ENCODE peak calls at places on chromosomes 11 and 22, in seven cellular contexts. One of them, this sample, is unnamed.

GRCh38 chr22:19988331-19988808 is 28.3 kb downstream of the ARVCF start:
- DNase-seq in mammary epithelial cell: no peak
- DNase-seq in AG10803: no peak
- DNase-seq in IMR-90: no peak
- DNase-seq in heart right ventricle: no peak
- DNase-seq in spleen: no peak
- DNase-seq in BE2C: no peak
- DNase-seq in this sample: no peak

GRCh38 chr11:26994579-26995210 is 783 bp downstream of the FIBIN start:
- DNase-seq in AG10803: peak; percentile 12
- DNase-seq in mammary epithelial cell: no peak
- DNase-seq in BE2C: no peak
- DNase-seq in IMR-90: no peak
- DNase-seq in spleen: peak; percentile 50
- DNase-seq in heart right ventricle: no peak
- DNase-seq in this sample: peak; percentile 13

GRCh38 chr11:516400-516799 is 9.4 kb upstream of the RNH1 start:
- DNase-seq in mammary epithelial cell: no peak
- DNase-seq in AG10803: no peak
- DNase-seq in heart right ventricle: no peak
- DNase-seq in spleen: no peak
- DNase-seq in BE2C: no peak
- DNase-seq in IMR-90: no peak
- DNase-seq in this sample: no peak

GRCh38 chr11:86460461-86461404 is 86.0 kb downstream of the CCDC81 start:
- DNase-seq in BE2C: no peak
- DNase-seq in spleen: no peak
- DNase-seq in heart right ventricle: no peak
- DNase-seq in AG10803: no peak
- DNase-seq in mammary epithelial cell: no peak
- DNase-seq in IMR-90: peak; percentile 71
- DNase-seq in this sample: peak; percentile 52

GRCh38 chr22:36413022-36413770 is 25.4 kb upstream of the MYH9 start:
- DNase-seq in heart right ventricle: peak; percentile 23
- DNase-seq in BE2C: no peak
- DNase-seq in mammary epithelial cell: no peak
- DNase-seq in AG10803: no peak
- DNase-seq in IMR-90: peak; percentile 36
- DNase-seq in spleen: no peak
- DNase-seq in this sample: no peak

GRCh38 chr11:34977039-34977906 is 60.9 kb downstream of the PDHX start:
- DNase-seq in heart right ventricle: no peak
- DNase-seq in AG10803: peak; percentile 66
- DNase-seq in BE2C: no peak
- DNase-seq in IMR-90: peak; percentile 94
- DNase-seq in mammary epithelial cell: peak; percentile 75
- DNase-seq in spleen: no peak
- DNase-seq in this sample: peak; percentile 52

GRCh38 chr22:37162221-37163095 is 12.7 kb upstream of the IL2RB start:
- DNase-seq in AG10803: no peak
- DNase-seq in mammary epithelial cell: no peak
- DNase-seq in spleen: peak; percentile 82
- DNase-seq in heart right ventricle: no peak
- DNase-seq in IMR-90: no peak
- DNase-seq in BE2C: no peak
- DNase-seq in this sample: no peak

GRCh38 chr22:20526305-20526627 is 18.9 kb downstream of the MED15 start:
- DNase-seq in IMR-90: no peak
- DNase-seq in heart right ventricle: no peak
- DNase-seq in mammary epithelial cell: no peak
- DNase-seq in spleen: no peak
- DNase-seq in BE2C: no peak
- DNase-seq in AG10803: no peak
- DNase-seq in this sample: no peak

GRCh38 chr11:134668796-134669195 is 256.8 kb upstream of the B3GAT1 start:
- DNase-seq in BE2C: no peak
- DNase-seq in heart right ventricle: no peak
- DNase-seq in spleen: no peak
- DNase-seq in AG10803: no peak
- DNase-seq in mammary epithelial cell: no peak
- DNase-seq in IMR-90: no peak
- DNase-seq in this sample: no peak

GRCh38 chr11:8084352-8084751 is 3.3 kb downstream of the TUB start:
- DNase-seq in mammary epithelial cell: no peak
- DNase-seq in AG10803: no peak
- DNase-seq in heart right ventricle: no peak
- DNase-seq in BE2C: no peak
- DNase-seq in spleen: peak; percentile 12
- DNase-seq in IMR-90: no peak
- DNase-seq in this sample: no peak

GRCh38 chr22:43114958-43115357 is 4.4 kb downstream of the BIK start:
- DNase-seq in IMR-90: no peak
- DNase-seq in AG10803: no peak
- DNase-seq in heart right ventricle: no peak
- DNase-seq in spleen: no peak
- DNase-seq in mammary epithelial cell: no peak
- DNase-seq in BE2C: no peak
- DNase-seq in this sample: no peak

GRCh38 chr11:120830092-120830491 is 193.8 kb upstream of the TBCEL start:
- DNase-seq in heart right ventricle: no peak
- DNase-seq in BE2C: no peak
- DNase-seq in mammary epithelial cell: no peak
- DNase-seq in AG10803: no peak
- DNase-seq in spleen: peak; percentile 39
- DNase-seq in IMR-90: no peak
- DNase-seq in this sample: no peak

GRCh38 chr22:32788884-32789624 is 12.5 kb upstream of the TIMP3 start:
- DNase-seq in BE2C: no peak
- DNase-seq in IMR-90: peak; percentile 72
- DNase-seq in AG10803: peak; percentile 94
- DNase-seq in spleen: no peak
- DNase-seq in heart right ventricle: no peak
- DNase-seq in mammary epithelial cell: no peak
- DNase-seq in this sample: peak; percentile 25

GRCh38 chr11:44033411-44033850 is 14.3 kb upstream of the ACCSL start:
- DNase-seq in mammary epithelial cell: no peak
- DNase-seq in spleen: no peak
- DNase-seq in IMR-90: no peak
- DNase-seq in BE2C: no peak
- DNase-seq in AG10803: no peak
- DNase-seq in heart right ventricle: no peak
- DNase-seq in this sample: no peak

GRCh38 chr11:85884581-85885021 is 29.4 kb downstream of the CCDC83 start:
- DNase-seq in IMR-90: peak; percentile 36
- DNase-seq in AG10803: peak; percentile 34
- DNase-seq in heart right ventricle: no peak
- DNase-seq in spleen: no peak
- DNase-seq in mammary epithelial cell: no peak
- DNase-seq in BE2C: no peak
- DNase-seq in this sample: no peak

GRCh38 chr11:64585150-64585549 is 5.9 kb upstream of the SLC22A12 start:
- DNase-seq in spleen: no peak
- DNase-seq in AG10803: no peak
- DNase-seq in heart right ventricle: no peak
- DNase-seq in IMR-90: no peak
- DNase-seq in BE2C: no peak
- DNase-seq in mammary epithelial cell: no peak
- DNase-seq in this sample: no peak

GRCh38 chr11:94581926-94582325 is 14.8 kb downstream of the PIWIL4 start:
- DNase-seq in mammary epithelial cell: no peak
- DNase-seq in IMR-90: no peak
- DNase-seq in spleen: no peak
- DNase-seq in BE2C: no peak
- DNase-seq in heart right ventricle: no peak
- DNase-seq in AG10803: no peak
- DNase-seq in this sample: no peak

GRCh38 chr22:39942433-39943213 is 17.6 kb upstream of the TMA7B start:
- DNase-seq in BE2C: no peak
- DNase-seq in mammary epithelial cell: no peak
- DNase-seq in spleen: no peak
- DNase-seq in AG10803: no peak
- DNase-seq in heart right ventricle: no peak
- DNase-seq in IMR-90: no peak
- DNase-seq in this sample: no peak

GRCh38 chr11:102318469-102318868 is 1.2 kb downstream of the BIRC3 start:
- DNase-seq in IMR-90: peak; percentile 48
- DNase-seq in AG10803: no peak
- DNase-seq in mammary epithelial cell: peak; percentile 38
- DNase-seq in heart right ventricle: no peak
- DNase-seq in spleen: peak; percentile 69
- DNase-seq in BE2C: no peak
- DNase-seq in this sample: no peak

GRCh38 chr11:73185680-73186293 is 32.3 kb upstream of the P2RY2 start:
- DNase-seq in AG10803: peak; percentile 87
- DNase-seq in spleen: no peak
- DNase-seq in heart right ventricle: no peak
- DNase-seq in IMR-90: peak; percentile 69
- DNase-seq in BE2C: no peak
- DNase-seq in mammary epithelial cell: peak; percentile 96
- DNase-seq in this sample: peak; percentile 94

GRCh38 chr11:47186937-47187681 is 875 bp upstream of the PACSIN3 start:
- DNase-seq in BE2C: peak; percentile 42
- DNase-seq in spleen: no peak
- DNase-seq in heart right ventricle: peak; percentile 85
- DNase-seq in AG10803: peak; percentile 23
- DNase-seq in mammary epithelial cell: peak; percentile 29
- DNase-seq in IMR-90: peak; percentile 54
- DNase-seq in this sample: peak; percentile 51

GRCh38 chr11:99311870-99312269 is 291.1 kb downstream of the CNTN5 start:
- DNase-seq in BE2C: no peak
- DNase-seq in mammary epithelial cell: no peak
- DNase-seq in heart right ventricle: no peak
- DNase-seq in IMR-90: no peak
- DNase-seq in spleen: no peak
- DNase-seq in AG10803: no peak
- DNase-seq in this sample: no peak

GRCh38 chr11:71223081-71223405 is 29.3 kb downstream of the SHANK2 start:
- DNase-seq in AG10803: no peak
- DNase-seq in IMR-90: no peak
- DNase-seq in BE2C: no peak
- DNase-seq in mammary epithelial cell: no peak
- DNase-seq in spleen: peak; percentile 33
- DNase-seq in heart right ventricle: no peak
- DNase-seq in this sample: no peak

GRCh38 chr11:71221851-71222250 is 30.5 kb downstream of the SHANK2 start:
- DNase-seq in heart right ventricle: no peak
- DNase-seq in IMR-90: no peak
- DNase-seq in AG10803: no peak
- DNase-seq in BE2C: no peak
- DNase-seq in mammary epithelial cell: no peak
- DNase-seq in spleen: peak; percentile 43
- DNase-seq in this sample: no peak

GRCh38 chr11:71222318-71223080 is 29.9 kb downstream of the SHANK2 start:
- DNase-seq in AG10803: no peak
- DNase-seq in spleen: peak; percentile 44
- DNase-seq in heart right ventricle: peak; percentile 12
- DNase-seq in BE2C: no peak
- DNase-seq in mammary epithelial cell: no peak
- DNase-seq in IMR-90: no peak
- DNase-seq in this sample: no peak

GRCh38 chr11:71221201-71221600 is 31.2 kb downstream of the SHANK2 start:
- DNase-seq in mammary epithelial cell: no peak
- DNase-seq in BE2C: no peak
- DNase-seq in AG10803: no peak
- DNase-seq in IMR-90: no peak
- DNase-seq in spleen: peak; percentile 35
- DNase-seq in heart right ventricle: no peak
- DNase-seq in this sample: no peak

GRCh38 chr11:71223671-71224660 is 28.4 kb downstream of the SHANK2 start:
- DNase-seq in IMR-90: no peak
- DNase-seq in mammary epithelial cell: no peak
- DNase-seq in spleen: peak; percentile 48
- DNase-seq in AG10803: no peak
- DNase-seq in heart right ventricle: no peak
- DNase-seq in BE2C: no peak
- DNase-seq in this sample: no peak
- TF ChIP-seq CTCF in IMR-90: no peak
- TF ChIP-seq CTCF in mammary epithelial cell: no peak
- TF ChIP-seq CTCF in spleen: no peak
- TF ChIP-seq CTCF in AG10803: no peak
- TF ChIP-seq CTCF in heart right ventricle: no peak
- TF ChIP-seq CTCF in BE2C: no peak
- TF ChIP-seq CTCF in this sample: no peak

GRCh38 chr22:22061085-22062077 is 78.8 kb upstream of the TOP3B start:
- DNase-seq in IMR-90: peak; percentile 43
- DNase-seq in mammary epithelial cell: peak; percentile 54
- DNase-seq in spleen: no peak
- DNase-seq in heart right ventricle: peak; percentile 73
- DNase-seq in BE2C: no peak
- DNase-seq in AG10803: peak; percentile 67
- DNase-seq in this sample: peak; percentile 83
- H3K4me3 ChIP-seq in IMR-90: no peak overlapping the region
- H3K4me3 ChIP-seq in mammary epithelial cell: no peak overlapping the region
- H3K4me3 ChIP-seq in spleen: no peak overlapping the region
- H3K4me3 ChIP-seq in heart right ventricle: no peak overlapping the region
- H3K4me3 ChIP-seq in BE2C: no peak overlapping the region
- H3K4me3 ChIP-seq in AG10803: no peak overlapping the region
- H3K4me3 ChIP-seq in this sample: no peak overlapping the region

GRCh38 chr11:116515666-116516184 is 257.1 kb downstream of the BUD13 start:
- DNase-seq in heart right ventricle: no peak
- DNase-seq in spleen: no peak
- DNase-seq in IMR-90: no peak
- DNase-seq in BE2C: peak; percentile 50
- DNase-seq in mammary epithelial cell: no peak
- DNase-seq in AG10803: no peak
- DNase-seq in this sample: no peak

GRCh38 chr11:116511684-116512083 is 261.1 kb downstream of the BUD13 start:
- DNase-seq in IMR-90: no peak
- DNase-seq in mammary epithelial cell: no peak
- DNase-seq in spleen: no peak
- DNase-seq in AG10803: no peak
- DNase-seq in heart right ventricle: no peak
- DNase-seq in BE2C: no peak
- DNase-seq in this sample: no peak

GRCh38 chr11:116513278-116513823 is 259.4 kb downstream of the BUD13 start:
- DNase-seq in heart right ventricle: no peak
- DNase-seq in spleen: no peak
- DNase-seq in IMR-90: no peak
- DNase-seq in mammary epithelial cell: no peak
- DNase-seq in BE2C: no peak
- DNase-seq in AG10803: no peak
- DNase-seq in this sample: no peak

GRCh38 chr11:116512841-116513240 is 259.9 kb downstream of the BUD13 start:
- DNase-seq in BE2C: no peak
- DNase-seq in AG10803: no peak
- DNase-seq in heart right ventricle: no peak
- DNase-seq in mammary epithelial cell: no peak
- DNase-seq in spleen: no peak
- DNase-seq in IMR-90: no peak
- DNase-seq in this sample: no peak

GRCh38 chr11:116513894-116514293 is 258.9 kb downstream of the BUD13 start:
- DNase-seq in heart right ventricle: peak; percentile 12
- DNase-seq in mammary epithelial cell: no peak
- DNase-seq in spleen: no peak
- DNase-seq in IMR-90: peak; percentile 28
- DNase-seq in AG10803: peak; percentile 43
- DNase-seq in BE2C: peak; percentile 33
- DNase-seq in this sample: peak; percentile 71
- TF ChIP-seq CTCF in heart right ventricle: peak; percentile 27
- TF ChIP-seq CTCF in mammary epithelial cell: peak; percentile 29
- TF ChIP-seq CTCF in spleen: no peak
- TF ChIP-seq CTCF in IMR-90: peak; percentile 28
- TF ChIP-seq CTCF in AG10803: peak; percentile 46
- TF ChIP-seq CTCF in BE2C: peak; percentile 32
- TF ChIP-seq CTCF in this sample: peak; percentile 38

GRCh38 chr11:14359573-14360031 is 619 bp upstream of the RRAS2 start:
- DNase-seq in IMR-90: peak; percentile 35
- DNase-seq in BE2C: no peak
- DNase-seq in heart right ventricle: no peak
- DNase-seq in spleen: no peak
- DNase-seq in AG10803: peak; percentile 55
- DNase-seq in mammary epithelial cell: no peak
- DNase-seq in this sample: no peak
- H3K4me3 ChIP-seq in IMR-90: peak overlapping the region; percentile 73
- H3K4me3 ChIP-seq in BE2C: no peak overlapping the region
- H3K4me3 ChIP-seq in heart right ventricle: peak overlapping the region; percentile 82
- H3K4me3 ChIP-seq in spleen: peak overlapping the region; percentile 75
- H3K4me3 ChIP-seq in AG10803: peak overlapping the region; percentile 80
- H3K4me3 ChIP-seq in mammary epithelial cell: peak overlapping the region; percentile 92
- H3K4me3 ChIP-seq in this sample: no peak overlapping the region